ENCODE peak calls at places on chromosomes 4 and X, in five cellular contexts. One of them, this sample, is unnamed.

GRCh38 chr4:175092114-175092513 is 174.0 kb downstream of the ADAM29 start:
- DNase-seq in cardiac muscle cell: no peak
- DNase-seq in cardiac fibroblast: no peak
- DNase-seq in fibroblast of mammary gland: no peak
- DNase-seq in astrocyte of the cerebellum: no peak
- DNase-seq in this sample: no peak

GRCh38 chr4:8225704-8226443 is 26.8 kb downstream of the SH3TC1 start:
- DNase-seq in fibroblast of mammary gland: no peak
- DNase-seq in astrocyte of the cerebellum: no peak
- DNase-seq in cardiac muscle cell: no peak
- DNase-seq in cardiac fibroblast: no peak
- DNase-seq in this sample: no peak

GRCh38 chr4:140242357-140243284 is 88.6 kb upstream of the MAML3 start:
- DNase-seq in astrocyte of the cerebellum: no peak
- DNase-seq in cardiac fibroblast: no peak
- DNase-seq in cardiac muscle cell: no peak
- DNase-seq in fibroblast of mammary gland: no peak
- DNase-seq in this sample: no peak

GRCh38 chr4:5021546-5021945 is 2.3 kb upstream of the CYTL1 start:
- DNase-seq in fibroblast of mammary gland: no peak
- DNase-seq in cardiac fibroblast: no peak
- DNase-seq in cardiac muscle cell: no peak
- DNase-seq in astrocyte of the cerebellum: no peak
- DNase-seq in this sample: no peak

GRCh38 chrX:149185087-149185486 is 320.0 kb downstream of the IDS start:
- DNase-seq in cardiac fibroblast: peak
- DNase-seq in fibroblast of mammary gland: peak
- DNase-seq in astrocyte of the cerebellum: no peak
- DNase-seq in cardiac muscle cell: no peak
- DNase-seq in this sample: no peak

GRCh38 chrX:15173411-15173810 is 96.5 kb downstream of the ASB9 start:
- DNase-seq in cardiac muscle cell: no peak
- DNase-seq in fibroblast of mammary gland: no peak
- DNase-seq in astrocyte of the cerebellum: no peak
- DNase-seq in cardiac fibroblast: no peak
- DNase-seq in this sample: no peak

GRCh38 chr4:80017125-80017854 is 55.7 kb downstream of the ANTXR2 start:
- DNase-seq in fibroblast of mammary gland: peak
- DNase-seq in astrocyte of the cerebellum: peak
- DNase-seq in cardiac fibroblast: peak
- DNase-seq in cardiac muscle cell: peak
- DNase-seq in this sample: no peak

GRCh38 chrX:130091976-130092522 is 18.2 kb downstream of the ELF4 start:
- DNase-seq in astrocyte of the cerebellum: no peak
- DNase-seq in cardiac muscle cell: no peak
- DNase-seq in cardiac fibroblast: no peak
- DNase-seq in fibroblast of mammary gland: no peak
- DNase-seq in this sample: no peak

GRCh38 chr4:129136433-129136832 is 40.5 kb downstream of the C4orf33 start:
- DNase-seq in cardiac muscle cell: no peak
- DNase-seq in astrocyte of the cerebellum: no peak
- DNase-seq in cardiac fibroblast: no peak
- DNase-seq in fibroblast of mammary gland: no peak
- DNase-seq in this sample: no peak

GRCh38 chr4:176953021-176953420 is 160.3 kb upstream of the VEGFC start:
- DNase-seq in astrocyte of the cerebellum: no peak
- DNase-seq in cardiac muscle cell: no peak
- DNase-seq in fibroblast of mammary gland: no peak
- DNase-seq in cardiac fibroblast: no peak
- DNase-seq in this sample: no peak

DNA sequence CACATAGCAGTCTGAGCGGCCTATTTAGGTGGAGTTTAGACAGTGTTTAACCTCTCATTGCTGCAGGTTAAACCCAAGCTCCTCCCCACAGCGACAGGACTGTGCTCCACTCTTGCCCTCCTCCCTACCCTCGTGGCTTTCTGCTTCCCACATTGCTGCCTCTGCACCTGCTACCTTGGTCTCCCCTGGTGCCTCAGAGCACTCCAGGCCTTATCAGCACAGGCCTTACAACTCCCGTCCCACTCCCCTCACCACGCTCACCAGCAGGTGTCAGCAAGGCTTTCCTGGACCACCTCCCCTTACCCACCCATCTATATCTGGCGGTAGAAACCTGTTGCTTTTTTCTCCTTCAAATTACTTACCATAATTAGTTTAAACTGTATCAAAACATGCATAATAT is 18.6 kb downstream of the HELT start:
- DNase-seq in cardiac fibroblast: no peak
- DNase-seq in fibroblast of mammary gland: no peak
- DNase-seq in astrocyte of the cerebellum: no peak
- DNase-seq in cardiac muscle cell: no peak
- DNase-seq in this sample: no peak
- TF ChIP-seq CTCF in cardiac fibroblast: no peak
- TF ChIP-seq CTCF in fibroblast of mammary gland: no peak
- TF ChIP-seq CTCF in astrocyte of the cerebellum: no peak
- TF ChIP-seq CTCF in cardiac muscle cell: no peak
- TF ChIP-seq CTCF in this sample: no peak

DNA sequence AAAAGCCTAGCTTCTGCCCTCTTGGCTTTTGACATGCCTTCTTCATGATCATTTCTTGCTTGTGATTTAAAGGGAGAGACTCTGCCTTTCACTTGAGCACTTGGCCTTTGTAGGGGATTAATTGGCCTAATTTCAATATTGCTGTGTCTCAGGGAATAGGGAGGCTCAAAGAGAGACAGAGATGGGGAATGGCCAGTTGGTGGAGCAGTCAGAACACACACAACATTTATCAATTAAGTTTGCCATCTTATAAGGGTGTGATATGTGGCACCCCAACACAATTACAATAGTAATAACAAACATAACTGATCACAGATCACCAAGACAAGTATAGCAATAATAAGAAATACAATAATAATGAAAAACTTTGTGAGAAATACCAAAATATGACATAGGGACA is 122.5 kb upstream of the VCX start:
- DNase-seq in fibroblast of mammary gland: no peak
- DNase-seq in cardiac muscle cell: no peak
- DNase-seq in cardiac fibroblast: no peak
- DNase-seq in astrocyte of the cerebellum: no peak
- DNase-seq in this sample: no peak
- TF ChIP-seq CTCF in fibroblast of mammary gland: no peak
- TF ChIP-seq CTCF in cardiac muscle cell: no peak
- TF ChIP-seq CTCF in cardiac fibroblast: no peak
- TF ChIP-seq CTCF in astrocyte of the cerebellum: no peak
- TF ChIP-seq CTCF in this sample: no peak

GRCh38 chr4:87006531-87007344 is 71.9 kb downstream of the AFF1 start:
- DNase-seq in astrocyte of the cerebellum: peak
- DNase-seq in cardiac muscle cell: peak
- DNase-seq in fibroblast of mammary gland: peak
- DNase-seq in cardiac fibroblast: peak
- DNase-seq in this sample: peak
- TF ChIP-seq CTCF in astrocyte of the cerebellum: peak
- TF ChIP-seq CTCF in cardiac muscle cell: peak
- TF ChIP-seq CTCF in fibroblast of mammary gland: peak
- TF ChIP-seq CTCF in cardiac fibroblast: peak
- TF ChIP-seq CTCF in this sample: peak

GRCh38 chrX:87664381-87664780 is 146.8 kb downstream of the KLHL4 start:
- DNase-seq in cardiac fibroblast: peak
- DNase-seq in cardiac muscle cell: peak
- DNase-seq in fibroblast of mammary gland: peak
- DNase-seq in astrocyte of the cerebellum: peak
- DNase-seq in this sample: no peak
- TF ChIP-seq CTCF in cardiac fibroblast: no peak
- TF ChIP-seq CTCF in cardiac muscle cell: peak
- TF ChIP-seq CTCF in fibroblast of mammary gland: peak
- TF ChIP-seq CTCF in astrocyte of the cerebellum: peak
- TF ChIP-seq CTCF in this sample: peak

This sample was measured in AG09319.